ENCODE peak calls at places on chromosome 11, in ten cellular contexts. J, X, M, W, D, K, C, E, I and S are unnamed samples.
A peak's percentile ranks its signal among the peaks of the same experiment; 100 is the strongest.

GRCh38 chr11:44592125-44592643 is 26.7 kb downstream of the CD82 start:
- DNase-seq in J (no peak), X (peak; percentile 77), M (no peak), W (no peak), D (no peak), K (no peak), C (no peak), E (no peak), I (peak; percentile 65), S (no peak)

GRCh38 chr11:120752668-120753067 is 241.1 kb downstream of the GRIK4 start:
- DNase-seq in J (no peak), X (no peak), M (no peak), W (no peak), D (no peak), K (no peak), C (no peak), E (no peak), I (no peak), S (no peak)

GRCh38 chr11:68847395-68847794 is 5.7 kb upstream of the CPT1A start:
- DNase-seq in J (no peak), X (no peak), M (no peak), W (no peak), D (no peak), K (peak; percentile 1), C (no peak), E (no peak), I (no peak), S (no peak)

GRCh38 chr11:23866641-23867040 is 630.2 kb upstream of the LUZP2 start:
- DNase-seq in J (no peak), X (peak; percentile 63), M (no peak), W (no peak), D (no peak), K (no peak), C (no peak), E (no peak), I (peak; percentile 60), S (no peak)

GRCh38 chr11:27401280-27401679 is 38.3 kb upstream of the CCDC34 start:
- DNase-seq in J (no peak), X (no peak), M (no peak), W (no peak), D (no peak), K (no peak), C (no peak), E (no peak), I (no peak), S (no peak)

GRCh38 chr11:92383430-92383829 is 158.8 kb downstream of the FAT3 start:
- DNase-seq in J (no peak), X (peak; percentile 88), M (no peak), W (no peak), D (no peak), K (no peak), C (no peak), E (no peak), I (peak; percentile 54), S (no peak)

GRCh38 chr11:123035831-123036230 is 26.1 kb downstream of the HSPA8 start:
- DNase-seq in J (no peak), X (no peak), M (no peak), W (no peak), D (no peak), K (no peak), C (no peak), E (no peak), I (no peak), S (no peak)

GRCh38 chr11:104490182-104490581 is 326.2 kb upstream of the PDGFD start:
- DNase-seq in J (no peak), X (no peak), M (no peak), W (no peak), D (no peak), K (no peak), C (no peak), E (no peak), I (no peak), S (no peak)

GRCh38 chr11:19323502-19323901 is 82.8 kb upstream of the E2F8 start:
- DNase-seq in J (no peak), X (peak; percentile 25), M (peak; percentile 43), W (no peak), D (no peak), K (no peak), C (no peak), E (no peak), I (no peak), S (no peak)

GRCh38 chr11:8287297-8288070 is 23.8 kb upstream of the LMO1 start:
- DNase-seq in J (no peak), X (no peak), M (no peak), W (no peak), D (no peak), K (no peak), C (no peak), E (no peak), I (no peak), S (no peak)

GRCh38 chr11:128497057-128497957 is 90.1 kb downstream of the ETS1 start:
- DNase-seq in J (no peak), X (peak; percentile 100), M (no peak), W (no peak), D (no peak), K (no peak), C (peak; percentile 43), E (peak; percentile 95), I (peak; percentile 99), S (no peak)
- TF ChIP-seq CTCF in J (no peak), X (no peak), M (no peak), W (no peak), D (no peak), K (no peak), C (no peak), E (no peak), I (no peak), S (no peak)

DNA sequence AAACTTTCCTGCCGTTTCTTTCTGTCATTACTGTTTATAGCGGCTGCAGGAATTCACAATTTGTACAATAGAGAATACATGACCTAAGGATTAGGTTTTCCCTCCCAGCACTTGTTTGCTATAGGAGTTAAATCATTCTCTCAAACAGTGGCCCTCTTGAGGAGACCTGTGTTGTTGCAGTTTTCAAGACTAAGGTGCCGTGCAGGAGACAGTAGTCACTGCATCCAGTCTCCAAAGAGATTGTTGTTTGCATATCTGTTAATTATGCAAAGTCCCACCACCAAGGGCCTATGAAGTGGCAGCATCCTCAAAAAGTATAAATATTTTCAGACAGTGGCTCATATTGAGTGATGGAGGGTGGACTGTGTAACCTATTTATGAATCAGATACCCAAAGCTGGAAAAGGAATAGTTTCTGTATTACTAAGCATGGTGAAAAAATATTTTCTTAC is 2.3 kb downstream of the PRSS23 start:
- DNase-seq in J (no peak), X (peak; percentile 56), M (peak; percentile 56), W (no peak), D (no peak), K (no peak), C (no peak), E (no peak), I (peak; percentile 57), S (no peak)
- TF ChIP-seq CTCF in J (peak; percentile 72), X (peak; percentile 56), M (peak; percentile 45), W (peak; percentile 63), D (peak; percentile 60), K (peak; percentile 42), C (no peak), E (peak; percentile 68), I (peak; percentile 45), S (peak; percentile 60)

GRCh38 chr11:77115181-77115611 is 12.6 kb downstream of the OMP start:
- DNase-seq in J (no peak), X (no peak), M (no peak), W (no peak), D (no peak), K (peak; percentile 65), C (no peak), E (no peak), I (no peak), S (no peak)
- TF ChIP-seq CTCF in J (peak; percentile 46), X (no peak), M (peak; percentile 27), W (no peak), D (peak; percentile 35), K (no peak), C (no peak), E (peak; percentile 14), I (no peak), S (no peak)

GRCh38 chr11:70755410-70756158 is 357.3 kb downstream of the CTTN start:
- DNase-seq in J (peak; percentile 83), X (peak; percentile 45), M (peak; percentile 58), W (peak; percentile 76), D (peak; percentile 83), K (no peak), C (peak; percentile 42), E (peak; percentile 4), I (peak; percentile 46), S (peak; percentile 56)
- TF ChIP-seq CTCF in J (peak; percentile 98), X (peak; percentile 77), M (peak; percentile 81), W (peak; percentile 97), D (peak; percentile 92), K (peak; percentile 77), C (peak; percentile 40), E (peak; percentile 74), I (peak; percentile 91), S (peak; percentile 77)

DNA sequence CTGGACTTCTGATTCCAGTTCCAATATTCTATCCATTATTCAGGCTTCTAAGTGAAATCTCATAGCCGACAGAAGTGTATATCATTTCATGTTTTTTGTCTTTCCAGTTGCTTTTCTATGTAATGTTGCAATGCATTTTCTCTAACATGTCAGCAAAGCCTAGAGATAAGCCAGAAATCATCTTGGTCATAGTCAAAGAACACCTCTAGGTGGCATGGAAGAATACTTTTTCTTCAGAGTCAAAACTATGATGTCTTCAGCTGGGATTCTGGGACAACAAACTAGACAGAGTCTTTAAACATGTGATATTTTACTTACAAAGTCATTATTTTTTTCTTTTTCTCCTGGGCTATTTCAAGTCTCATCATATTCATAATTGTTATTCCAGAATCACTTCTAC is 4.4 kb downstream of the GAS2 start:
- DNase-seq in J (no peak), X (no peak), M (peak; percentile 82), W (no peak), D (no peak), K (no peak), C (no peak), E (no peak), I (peak; percentile 3), S (no peak)
- TF ChIP-seq CTCF in J (peak; percentile 65), X (no peak), M (peak; percentile 54), W (peak; percentile 41), D (peak; percentile 43), K (no peak), C (no peak), E (peak; percentile 33), I (peak; percentile 29), S (no peak)